ENCODE peak calls at places on chromosomes 11 and 22, in four cellular contexts. One of them, this sample, is unnamed.

GRCh38 chr11:10388574-10388973 is 66.5 kb upstream of the AMPD3 start:
- DNase-seq in IMR-90: no peak
- DNase-seq in H9: no peak
- DNase-seq in H1: no peak
- DNase-seq in this sample: no peak

GRCh38 chr22:47047321-47048122 is 285.1 kb downstream of the TBC1D22A start:
- DNase-seq in H1: no peak
- DNase-seq in H9: no peak
- DNase-seq in IMR-90: no peak
- DNase-seq in this sample: no peak

GRCh38 chr11:119130662-119131061 is 9.3 kb downstream of the HINFP start:
- DNase-seq in H9: no peak
- DNase-seq in H1: no peak
- DNase-seq in IMR-90: peak
- DNase-seq in this sample: no peak

GRCh38 chr11:69496631-69497220 is 15.3 kb downstream of the LINC01488 start:
- DNase-seq in IMR-90: peak
- DNase-seq in H9: no peak
- DNase-seq in H1: no peak
- DNase-seq in this sample: no peak

GRCh38 chr22:43014062-43014875 is 680 bp downstream of the PACSIN2 start:
- DNase-seq in H1: peak
- DNase-seq in H9: peak
- DNase-seq in IMR-90: no peak
- DNase-seq in this sample: peak

GRCh38 chr11:102806296-102806695 is 8.3 kb upstream of the MMP1 start:
- DNase-seq in IMR-90: peak
- DNase-seq in H9: no peak
- DNase-seq in H1: no peak
- DNase-seq in this sample: peak

GRCh38 chr11:79249341-79249993 is 191.4 kb downstream of the TENM4 start:
- DNase-seq in H9: no peak
- DNase-seq in IMR-90: peak
- DNase-seq in H1: no peak
- DNase-seq in this sample: no peak

GRCh38 chr11:68331338-68331947 is 19.1 kb downstream of the LRP5 start:
- DNase-seq in IMR-90: no peak
- DNase-seq in H9: no peak
- DNase-seq in H1: no peak
- DNase-seq in this sample: no peak

DNA sequence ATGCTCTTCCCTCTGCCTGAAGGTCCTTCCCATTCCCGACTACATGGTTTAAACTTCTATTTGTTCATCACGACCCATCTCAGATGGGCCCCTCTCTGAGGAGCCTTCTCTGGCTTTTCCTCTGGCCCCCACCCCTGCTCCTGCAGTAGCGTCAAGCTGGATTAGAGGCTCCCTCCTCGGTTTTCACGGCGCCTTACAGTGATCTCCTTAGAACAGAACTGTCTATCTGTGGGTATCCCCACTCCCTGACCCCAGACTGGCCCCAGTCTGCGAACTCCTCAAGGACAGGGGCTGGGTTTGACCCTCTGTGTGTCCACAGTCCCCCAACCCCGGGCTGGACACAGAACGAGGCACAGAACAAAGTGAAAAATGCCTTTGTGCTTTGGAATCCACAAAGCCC is 2.8 kb downstream of the PLEKHB1 start:
- DNase-seq in IMR-90: no peak
- DNase-seq in H1: no peak
- DNase-seq in H9: no peak
- DNase-seq in this sample: no peak
- H2BK15ac ChIP-seq in IMR-90: no peak
- H2BK15ac ChIP-seq in H1: no peak
- H2BK15ac ChIP-seq in H9: no peak
- H2BK15ac ChIP-seq in this sample: no peak

GRCh38 chr22:48807155-48807554 is 1020.5 kb downstream of the BRD1 start:
- DNase-seq in H1: no peak
- DNase-seq in IMR-90: no peak
- DNase-seq in H9: no peak
- DNase-seq in this sample: no peak

GRCh38 chr22:48806227-48806781 is 1021.4 kb downstream of the BRD1 start:
- DNase-seq in IMR-90: no peak
- DNase-seq in H1: peak
- DNase-seq in H9: no peak
- DNase-seq in this sample: no peak

GRCh38 chr22:48808038-48808960 is 1019.4 kb downstream of the BRD1 start:
- DNase-seq in IMR-90: no peak
- DNase-seq in H9: no peak
- DNase-seq in H1: no peak
- DNase-seq in this sample: no peak

DNA sequence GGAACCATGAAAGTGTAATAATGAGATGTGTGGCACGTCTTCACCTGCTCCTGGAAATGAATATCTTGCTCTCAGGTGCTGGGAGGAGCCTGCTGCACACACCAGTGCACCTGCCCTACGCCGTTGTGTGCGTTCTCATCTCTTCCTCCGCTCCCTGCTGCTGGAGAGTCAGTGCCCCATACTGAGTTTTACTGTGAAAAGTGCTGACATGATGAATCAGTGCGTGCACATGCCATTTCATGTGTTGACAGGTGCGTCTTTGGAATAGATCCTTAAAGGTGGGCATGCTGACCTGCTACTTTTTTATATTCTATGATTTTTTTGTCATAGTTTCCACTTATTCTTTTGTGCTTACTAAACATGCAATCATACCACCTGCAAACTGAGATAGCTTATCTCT is 1015.8 kb downstream of the BRD1 start:
- DNase-seq in IMR-90: no peak
- DNase-seq in H1: no peak
- DNase-seq in H9: no peak
- DNase-seq in this sample: no peak
- H4K5ac ChIP-seq in IMR-90: no peak
- H4K5ac ChIP-seq in H1: no peak
- H4K5ac ChIP-seq in H9: no peak
- H4K5ac ChIP-seq in this sample: no peak

DNA sequence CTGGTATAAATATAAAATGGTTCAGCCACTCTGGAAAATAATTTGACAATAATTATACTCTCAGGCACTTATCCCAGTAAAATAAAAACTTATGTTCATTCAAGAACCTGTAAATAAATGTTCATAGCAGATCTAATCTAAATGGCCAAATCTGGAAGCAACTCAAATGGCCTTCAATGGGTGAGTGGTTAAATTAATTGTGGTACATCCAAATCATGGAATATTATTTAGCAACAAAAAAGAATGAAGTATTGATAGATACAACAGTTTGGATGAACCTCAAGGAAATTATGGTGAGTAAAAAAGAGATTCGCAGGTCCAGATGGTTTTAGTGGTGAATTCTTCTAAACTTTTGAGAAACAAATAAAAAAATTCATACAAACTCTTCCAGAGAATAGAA is 287.0 kb upstream of the ZC3H12C start:
- DNase-seq in H1: no peak
- DNase-seq in H9: no peak
- DNase-seq in IMR-90: no peak
- DNase-seq in this sample: no peak
- H3K18ac ChIP-seq in H1: no peak
- H3K18ac ChIP-seq in H9: no peak
- H3K18ac ChIP-seq in IMR-90: no peak
- H3K18ac ChIP-seq in this sample: no peak

DNA sequence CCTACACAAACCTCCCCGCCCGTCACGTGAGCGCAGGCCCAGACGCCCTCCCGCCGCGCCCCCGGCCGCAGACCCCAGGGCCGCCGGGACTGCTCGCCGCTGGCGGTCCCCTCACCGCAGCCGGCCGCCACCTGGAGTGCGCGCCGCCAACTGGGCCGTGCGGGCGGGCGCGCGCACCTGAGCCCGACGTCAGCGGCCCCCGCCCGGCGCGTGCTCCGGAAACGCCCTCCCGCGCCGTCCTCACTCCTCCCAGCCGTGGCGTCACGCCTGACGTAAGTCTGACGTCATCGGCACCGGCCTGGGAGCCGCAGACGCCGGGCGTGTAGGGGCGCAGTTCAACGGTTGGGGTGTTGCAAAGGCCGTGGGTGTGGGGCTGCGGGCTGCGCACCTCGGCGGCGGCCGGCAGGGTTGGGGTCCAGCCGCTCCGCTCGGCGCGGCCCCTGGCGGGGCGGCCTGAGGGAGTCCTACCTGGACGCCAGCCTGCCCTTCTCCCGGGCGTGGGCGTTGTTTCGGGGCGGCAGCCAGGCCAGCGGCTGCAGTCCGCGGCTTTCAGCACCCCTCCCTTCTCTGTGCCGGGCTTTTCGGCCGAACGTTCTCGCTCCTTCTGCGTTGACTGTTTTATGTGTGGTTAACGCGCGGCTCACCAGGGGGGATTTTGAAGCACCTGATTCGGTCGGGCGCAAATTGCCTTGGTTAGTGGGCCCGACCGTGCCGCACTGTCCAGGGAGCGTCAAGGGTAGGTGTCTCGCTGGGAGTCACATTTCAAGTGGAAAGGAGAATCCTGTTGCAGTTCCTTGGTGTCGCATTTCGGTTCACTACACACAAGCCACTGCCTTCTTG is at the start of gene JOSD1:
- DNase-seq in H1: peak
- DNase-seq in H9: peak
- DNase-seq in IMR-90: peak
- DNase-seq in this sample: peak
- H2BK15ac ChIP-seq in H1: peak
- H2BK15ac ChIP-seq in H9: peak
- H2BK15ac ChIP-seq in IMR-90: peak
- H2BK15ac ChIP-seq in this sample: no peak

DNA sequence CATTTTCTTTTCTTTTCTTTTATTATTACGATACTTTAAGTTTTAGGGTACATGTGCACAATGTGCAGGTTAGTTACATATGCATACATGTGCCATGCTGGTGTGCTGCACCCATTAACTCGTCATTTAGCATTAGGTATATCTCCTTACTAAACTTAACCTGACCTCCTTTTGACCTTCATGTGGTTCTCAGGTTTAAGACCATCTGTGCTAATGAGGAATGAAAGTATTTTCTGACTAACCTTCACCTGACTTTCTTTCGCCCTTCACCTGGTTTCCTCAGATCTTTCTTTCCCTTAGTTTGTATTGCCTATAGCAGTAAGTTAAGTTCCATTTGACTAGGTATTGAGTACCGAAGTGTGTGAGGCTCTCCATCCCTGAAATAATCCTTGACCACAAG is 6.5 kb downstream of the EXPH5 start:
- DNase-seq in H9: no peak
- DNase-seq in IMR-90: no peak
- DNase-seq in H1: no peak
- DNase-seq in this sample: no peak
- H4K5ac ChIP-seq in H9: no peak
- H4K5ac ChIP-seq in IMR-90: no peak
- H4K5ac ChIP-seq in H1: no peak
- H4K5ac ChIP-seq in this sample: no peak

This sample was measured in mesendoderm.